ENCODE peak calls at places on chromosomes 16 and 17, in nine cellular contexts. J, U, T, Y, R, H, F, A and O are unnamed samples.

GRCh38 chr17:70317416-70317815 is 148.1 kb downstream of the KCNJ2 start:
- DNase-seq in J (peak; percentile 13), U (no peak), T (no peak), Y (no peak), R (no peak), H (no peak), F (no peak), A (no peak), O (no peak)

GRCh38 chr17:32943647-32944191 is 15.8 kb downstream of the TMEM98 start:
- DNase-seq in J (peak; percentile 99), U (peak; percentile 57), T (peak; percentile 48), Y (no peak), R (no peak), H (no peak), F (peak; percentile 89), A (no peak), O (no peak)

GRCh38 chr17:17804007-17804406 is 32.8 kb downstream of the SREBF1 start:
- DNase-seq in J (no peak), U (no peak), T (no peak), Y (no peak), R (no peak), H (no peak), F (no peak), A (no peak), O (no peak)

GRCh38 chr16:82660966-82661365 is 34.2 kb downstream of the CDH13 start:
- DNase-seq in J (no peak), U (no peak), T (no peak), Y (no peak), R (no peak), H (no peak), F (no peak), A (no peak), O (no peak)

GRCh38 chr16:69485816-69486215 is 61.4 kb downstream of the CYB5B start:
- DNase-seq in J (no peak), U (no peak), T (no peak), Y (no peak), R (no peak), H (no peak), F (no peak), A (no peak), O (no peak)

GRCh38 chr16:162271-162991 is 3.3 kb upstream of the HBM start:
- DNase-seq in J (no peak), U (no peak), T (no peak), Y (no peak), R (no peak), H (no peak), F (no peak), A (no peak), O (no peak)

GRCh38 chr16:610513-611381 is 20.0 kb upstream of the WFIKKN1 start:
- DNase-seq in J (no peak), U (no peak), T (no peak), Y (peak; percentile 38), R (peak; percentile 73), H (no peak), F (no peak), A (no peak), O (peak; percentile 31)

GRCh38 chr17:5711344-5711743 is 127.0 kb upstream of the NLRP1 start:
- DNase-seq in J (no peak), U (no peak), T (no peak), Y (no peak), R (no peak), H (no peak), F (no peak), A (no peak), O (no peak)